ENCODE peak calls at places on chromosomes 5 and 9, in seven cellular contexts. One of them, this sample, is unnamed.

GRCh38 chr9:96219615-96220257 is 82.2 kb downstream of the HSD17B3 start:
- DNase-seq in GM12892: peak
- DNase-seq in K562: peak
- DNase-seq in H1: no peak
- DNase-seq in GM12878: no peak
- DNase-seq in SK-N-SH: peak
- DNase-seq in HepG2: no peak
- DNase-seq in this sample: no peak

GRCh38 chr9:133439337-133439736 is 17.2 kb downstream of the ADAMTS13 start:
- DNase-seq in HepG2: no peak
- DNase-seq in GM12878: no peak
- DNase-seq in K562: no peak
- DNase-seq in SK-N-SH: no peak
- DNase-seq in H1: no peak
- DNase-seq in GM12892: no peak
- DNase-seq in this sample: no peak

GRCh38 chr9:84294551-84294950 is 46.0 kb downstream of the SLC28A3 start:
- DNase-seq in GM12878: no peak
- DNase-seq in H1: no peak
- DNase-seq in SK-N-SH: no peak
- DNase-seq in HepG2: no peak
- DNase-seq in GM12892: no peak
- DNase-seq in K562: no peak
- DNase-seq in this sample: no peak

GRCh38 chr5:175448276-175448675 is 4.3 kb upstream of the DRD1 start:
- DNase-seq in GM12892: no peak
- DNase-seq in HepG2: no peak
- DNase-seq in K562: no peak
- DNase-seq in GM12878: no peak
- DNase-seq in SK-N-SH: no peak
- DNase-seq in H1: no peak
- DNase-seq in this sample: no peak

GRCh38 chr5:143600396-143601075 is 197.1 kb upstream of the NR3C1 start:
- DNase-seq in K562: no peak
- DNase-seq in HepG2: peak
- DNase-seq in SK-N-SH: no peak
- DNase-seq in H1: no peak
- DNase-seq in GM12878: no peak
- DNase-seq in GM12892: no peak
- DNase-seq in this sample: no peak

GRCh38 chr9:125815568-125815967 is 68.4 kb downstream of the PBX3 start:
- DNase-seq in H1: no peak
- DNase-seq in HepG2: no peak
- DNase-seq in GM12892: no peak
- DNase-seq in GM12878: no peak
- DNase-seq in SK-N-SH: no peak
- DNase-seq in K562: no peak
- DNase-seq in this sample: no peak

GRCh38 chr9:113479150-113479761 is 15.7 kb downstream of the RGS3 start:
- DNase-seq in H1: no peak
- DNase-seq in GM12878: no peak
- DNase-seq in SK-N-SH: no peak
- DNase-seq in HepG2: no peak
- DNase-seq in GM12892: no peak
- DNase-seq in K562: no peak
- DNase-seq in this sample: no peak

GRCh38 chr9:34547960-34548603 is 25.3 kb upstream of the ENHO start:
- DNase-seq in H1: no peak
- DNase-seq in K562: peak
- DNase-seq in GM12892: no peak
- DNase-seq in SK-N-SH: peak
- DNase-seq in GM12878: no peak
- DNase-seq in HepG2: peak
- DNase-seq in this sample: no peak

GRCh38 chr5:104187656-104188055 is 625.1 kb upstream of the NUDT12 start:
- DNase-seq in GM12878: no peak
- DNase-seq in GM12892: no peak
- DNase-seq in HepG2: no peak
- DNase-seq in SK-N-SH: no peak
- DNase-seq in K562: no peak
- DNase-seq in H1: no peak
- DNase-seq in this sample: no peak

GRCh38 chr5:64166201-64166959 is 737 bp downstream of the RNF180 start:
- DNase-seq in GM12892: no peak
- DNase-seq in K562: no peak
- DNase-seq in H1: no peak
- DNase-seq in GM12878: no peak
- DNase-seq in HepG2: no peak
- DNase-seq in SK-N-SH: no peak
- DNase-seq in this sample: peak

GRCh38 chr9:7185612-7186011 is 427.8 kb downstream of the KDM4C start:
- DNase-seq in GM12892: no peak
- DNase-seq in GM12878: no peak
- DNase-seq in HepG2: peak
- DNase-seq in H1: peak
- DNase-seq in K562: no peak
- DNase-seq in SK-N-SH: no peak
- DNase-seq in this sample: no peak

GRCh38 chr9:22452415-22453010 is 5.9 kb downstream of the DMRTA1 start:
- DNase-seq in GM12878: no peak
- DNase-seq in SK-N-SH: no peak
- DNase-seq in GM12892: no peak
- DNase-seq in HepG2: peak
- DNase-seq in H1: no peak
- DNase-seq in K562: no peak
- DNase-seq in this sample: no peak

GRCh38 chr5:80541392-80541791 is 28.7 kb downstream of the ANKRD34B start:
- DNase-seq in GM12892: no peak
- DNase-seq in GM12878: no peak
- DNase-seq in K562: no peak
- DNase-seq in SK-N-SH: no peak
- DNase-seq in H1: no peak
- DNase-seq in HepG2: no peak
- DNase-seq in this sample: no peak

GRCh38 chr5:8650197-8650596 is 781.2 kb downstream of the MTRR start:
- DNase-seq in HepG2: no peak
- DNase-seq in GM12892: no peak
- DNase-seq in SK-N-SH: no peak
- DNase-seq in K562: no peak
- DNase-seq in H1: no peak
- DNase-seq in GM12878: no peak
- DNase-seq in this sample: no peak

GRCh38 chr5:172763120-172763464 is 7.9 kb downstream of the DUSP1 start:
- DNase-seq in H1: no peak
- DNase-seq in GM12878: no peak
- DNase-seq in SK-N-SH: no peak
- DNase-seq in K562: no peak
- DNase-seq in HepG2: no peak
- DNase-seq in GM12892: no peak
- DNase-seq in this sample: no peak

GRCh38 chr9:92378825-92379535 is 25.4 kb downstream of the OGN start:
- DNase-seq in GM12878: no peak
- DNase-seq in HepG2: no peak
- DNase-seq in H1: no peak
- DNase-seq in GM12892: no peak
- DNase-seq in SK-N-SH: no peak
- DNase-seq in K562: no peak
- DNase-seq in this sample: no peak

GRCh38 chr5:92017786-92018185 is 634.7 kb upstream of the ARRDC3 start:
- DNase-seq in SK-N-SH: no peak
- DNase-seq in K562: no peak
- DNase-seq in GM12878: no peak
- DNase-seq in HepG2: no peak
- DNase-seq in GM12892: no peak
- DNase-seq in H1: no peak
- DNase-seq in this sample: no peak

GRCh38 chr9:132351404-132352050 is 3.3 kb downstream of the SETX start:
- DNase-seq in H1: no peak
- DNase-seq in GM12892: no peak
- DNase-seq in HepG2: no peak
- DNase-seq in SK-N-SH: no peak
- DNase-seq in K562: no peak
- DNase-seq in GM12878: no peak
- DNase-seq in this sample: no peak

GRCh38 chr5:154758501-154758900 is 3.3 kb downstream of the LARP1 start:
- DNase-seq in K562: no peak
- DNase-seq in GM12878: no peak
- DNase-seq in H1: no peak
- DNase-seq in GM12892: no peak
- DNase-seq in HepG2: no peak
- DNase-seq in SK-N-SH: no peak
- DNase-seq in this sample: no peak

GRCh38 chr5:16852251-16853005 is 83.7 kb downstream of the MYO10 start:
- DNase-seq in K562: no peak
- DNase-seq in HepG2: no peak
- DNase-seq in GM12878: no peak
- DNase-seq in H1: no peak
- DNase-seq in GM12892: no peak
- DNase-seq in SK-N-SH: no peak
- DNase-seq in this sample: no peak

GRCh38 chr5:5140051-5141010 is at the start of gene ADAMTS16:
- DNase-seq in K562: no peak
- DNase-seq in H1: no peak
- DNase-seq in GM12878: no peak
- DNase-seq in HepG2: no peak
- DNase-seq in SK-N-SH: peak
- DNase-seq in GM12892: no peak
- DNase-seq in this sample: no peak

DNA sequence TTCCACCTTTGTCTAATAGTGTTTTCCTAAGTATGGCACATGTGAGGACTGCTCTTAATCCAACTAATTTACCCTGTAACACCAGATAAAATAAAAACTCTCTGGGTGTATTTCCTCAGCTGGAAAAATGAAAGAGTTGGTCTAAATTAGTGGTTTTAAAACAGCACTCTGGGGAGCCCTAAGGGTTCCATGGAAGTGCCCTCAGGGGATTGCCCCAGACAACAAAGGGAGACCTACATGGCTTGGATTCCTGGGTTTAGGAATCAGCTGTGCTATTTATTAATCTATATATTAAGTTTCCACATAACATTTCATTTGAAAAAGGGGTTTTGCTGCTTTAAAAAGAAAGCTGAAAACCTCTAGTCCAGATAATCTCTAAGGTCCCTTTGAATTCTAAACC is 20.2 kb downstream of the ADAMTS6 start:
- DNase-seq in K562: no peak
- DNase-seq in GM12878: no peak
- DNase-seq in H1: no peak
- DNase-seq in HepG2: no peak
- DNase-seq in SK-N-SH: no peak
- DNase-seq in GM12892: no peak
- DNase-seq in this sample: no peak
- TF ChIP-seq POLR2AphosphoS5 in K562: no peak
- TF ChIP-seq POLR2AphosphoS5 in GM12878: no peak
- TF ChIP-seq POLR2AphosphoS5 in H1: no peak
- TF ChIP-seq POLR2AphosphoS5 in HepG2: no peak
- TF ChIP-seq POLR2AphosphoS5 in SK-N-SH: no peak
- TF ChIP-seq POLR2AphosphoS5 in GM12892: no peak
- TF ChIP-seq POLR2AphosphoS5 in this sample: no peak

DNA sequence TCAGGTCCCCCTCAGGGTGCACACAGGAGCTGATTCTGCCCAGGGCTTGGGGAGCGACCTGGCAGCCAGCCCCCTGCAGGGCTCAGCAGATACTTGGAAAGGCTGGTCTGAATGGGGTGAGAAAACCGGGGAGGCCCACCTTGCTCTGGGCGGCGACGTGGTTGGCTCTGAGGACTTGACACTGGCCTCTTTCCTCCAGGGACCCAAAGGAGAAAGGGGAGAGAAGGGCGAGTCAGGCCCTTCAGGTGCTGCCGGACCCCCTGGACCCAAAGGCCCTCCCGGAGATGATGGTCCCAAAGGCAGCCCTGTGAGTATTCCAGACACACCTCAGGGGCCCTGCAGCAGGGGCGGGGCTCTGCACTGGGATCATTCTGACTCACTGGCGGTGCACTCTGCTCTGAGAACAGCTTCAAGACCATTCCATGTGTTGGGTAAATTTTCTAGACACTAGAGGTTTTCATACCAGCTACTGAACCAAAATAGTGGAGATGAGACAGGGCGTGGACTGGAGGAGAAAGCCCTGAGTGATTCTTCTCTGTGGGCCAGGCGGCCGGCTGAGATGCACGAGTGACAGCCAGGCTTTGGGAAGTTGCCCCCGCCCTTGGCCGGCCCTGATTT is 65.9 kb upstream of the FCN2 start:
- DNase-seq in GM12892: no peak
- DNase-seq in K562: no peak
- DNase-seq in H1: no peak
- DNase-seq in GM12878: no peak
- DNase-seq in HepG2: no peak
- DNase-seq in SK-N-SH: no peak
- DNase-seq in this sample: no peak
- TF ChIP-seq TAF1 in GM12892: no peak
- TF ChIP-seq TAF1 in K562: no peak
- TF ChIP-seq TAF1 in H1: no peak
- TF ChIP-seq TAF1 in GM12878: no peak
- TF ChIP-seq TAF1 in HepG2: no peak
- TF ChIP-seq TAF1 in SK-N-SH: no peak
- TF ChIP-seq TAF1 in this sample: no peak

DNA sequence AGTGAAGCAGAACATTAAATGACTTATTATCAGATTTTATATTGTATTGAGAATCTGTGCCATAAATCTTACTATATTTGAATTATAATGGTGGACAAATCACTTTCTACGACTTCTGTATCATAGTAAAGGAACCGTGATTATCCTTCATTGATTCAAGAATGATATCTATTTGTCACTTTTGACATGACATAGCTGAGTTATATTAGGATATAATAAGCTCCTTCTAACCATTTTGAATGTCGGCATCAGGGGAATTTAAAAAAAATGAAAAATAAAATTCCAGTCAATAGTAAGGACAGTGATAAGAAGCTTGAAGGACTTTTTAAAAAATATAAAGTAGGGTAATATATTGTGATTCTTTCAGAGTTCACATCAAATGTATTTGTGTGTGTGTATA is 338.9 kb upstream of the ACO1 start:
- DNase-seq in GM12892: no peak
- DNase-seq in SK-N-SH: no peak
- DNase-seq in H1: no peak
- DNase-seq in GM12878: no peak
- DNase-seq in K562: no peak
- DNase-seq in HepG2: no peak
- DNase-seq in this sample: no peak
- TF ChIP-seq POLR2AphosphoS5 in GM12892: no peak
- TF ChIP-seq POLR2AphosphoS5 in SK-N-SH: no peak
- TF ChIP-seq POLR2AphosphoS5 in H1: no peak
- TF ChIP-seq POLR2AphosphoS5 in GM12878: no peak
- TF ChIP-seq POLR2AphosphoS5 in K562: no peak
- TF ChIP-seq POLR2AphosphoS5 in HepG2: no peak
- TF ChIP-seq POLR2AphosphoS5 in this sample: no peak

GRCh38 chr5:41346609-41347008 is 133.3 kb upstream of the C6 start:
- DNase-seq in GM12892: no peak
- DNase-seq in HepG2: no peak
- DNase-seq in SK-N-SH: no peak
- DNase-seq in GM12878: no peak
- DNase-seq in H1: no peak
- DNase-seq in K562: no peak
- DNase-seq in this sample: no peak
- TF ChIP-seq TAF1 in GM12892: no peak
- TF ChIP-seq TAF1 in HepG2: no peak
- TF ChIP-seq TAF1 in SK-N-SH: no peak
- TF ChIP-seq TAF1 in GM12878: no peak
- TF ChIP-seq TAF1 in H1: no peak
- TF ChIP-seq TAF1 in K562: no peak
- TF ChIP-seq TAF1 in this sample: no peak

This sample was measured in GM12891.